ENCODE peak calls at places on chromosome 10, in five cellular contexts. S is astrocyte; Y is CD8-positive, alpha-beta T cell; V is dorsolateral prefrontal cortex; J is PC-3. A is an unnamed sample.

GRCh38 chr10:112225771-112226438 is 42.3 kb upstream of the GPAM start:
- DNase-seq in S (no peak), Y (no peak), V (no peak), J (no peak), A (no peak)

GRCh38 chr10:121289800-121290199 is 308.4 kb downstream of the FGFR2 start:
- DNase-seq in S (no peak), Y (no peak), V (no peak), J (no peak), A (no peak)

GRCh38 chr10:16967866-16968721 is 150.9 kb upstream of the RSU1 start:
- DNase-seq in S (peak), Y (no peak), V (no peak), J (peak), A (peak)

GRCh38 chr10:69652111-69652856 is 22.2 kb downstream of the FAM241B start:
- DNase-seq in S (no peak), Y (no peak), V (no peak), J (no peak), A (no peak)

GRCh38 chr10:90227259-90227658 is 525.9 kb downstream of the KIF20B start:
- DNase-seq in S (peak), Y (no peak), V (no peak), J (peak), A (peak)

GRCh38 chr10:24596531-24596930 is 127.2 kb downstream of the ARHGAP21 start:
- DNase-seq in S (no peak), Y (no peak), V (no peak), J (no peak), A (no peak)

GRCh38 chr10:85152488-85152887 is 824.1 kb downstream of the CCSER2 start:
- DNase-seq in S (no peak), Y (no peak), V (no peak), J (no peak), A (no peak)

GRCh38 chr10:61981460-61981859 is 80.0 kb downstream of the ARID5B start:
- DNase-seq in S (no peak), Y (no peak), V (no peak), J (peak), A (no peak)

GRCh38 chr10:54402576-54402975 is 398.5 kb downstream of the PCDH15 start:
- DNase-seq in S (peak), Y (no peak), V (no peak), J (peak), A (no peak)

GRCh38 chr10:91745086-91745831 is 53.0 kb upstream of the TNKS2 start:
- DNase-seq in S (peak), Y (no peak), V (no peak), J (peak), A (peak)

GRCh38 chr10:2839081-2839725 is 228.1 kb upstream of the PFKP start:
- DNase-seq in S (no peak), Y (peak), V (no peak), J (peak), A (peak)

GRCh38 chr10:54800677-54801480 is at the start of gene PCDH15:
- DNase-seq in S (peak), Y (no peak), V (peak), J (peak), A (no peak)

GRCh38 chr10:79437111-79437814 is 8.2 kb downstream of the ZCCHC24 start:
- DNase-seq in S (no peak), Y (no peak), V (peak), J (peak), A (no peak)

GRCh38 chr10:68666280-68666760 is 54.7 kb upstream of the CCAR1 start:
- DNase-seq in S (peak), Y (no peak), V (no peak), J (peak), A (peak)

GRCh38 chr10:46551701-46552525 is 4.5 kb downstream of the GPRIN2 start:
- DNase-seq in S (no peak), Y (peak), V (peak), J (no peak), A (no peak)

GRCh38 chr10:111410740-111411139 is 333.9 kb downstream of the ADRA2A start:
- DNase-seq in S (no peak), Y (no peak), V (no peak), J (peak), A (no peak)

GRCh38 chr10:122054046-122055025 is 65.4 kb downstream of the TACC2 start:
- DNase-seq in S (peak), Y (no peak), V (no peak), J (peak), A (peak)

GRCh38 chr10:34190594-34190993 is 624.5 kb downstream of the PARD3 start:
- DNase-seq in S (peak), Y (no peak), V (no peak), J (no peak), A (no peak)

GRCh38 chr10:36671607-36672006 is 453.8 kb upstream of the ANKRD30A start:
- DNase-seq in S (peak), Y (no peak), V (no peak), J (peak), A (peak)

GRCh38 chr10:132752378-132752777 is 33.6 kb downstream of the NKX6-2 start:
- DNase-seq in S (no peak), Y (no peak), V (no peak), J (no peak), A (no peak)

GRCh38 chr10:72077275-72077990 is 10.9 kb downstream of the SPOCK2 start:
- DNase-seq in S (no peak), Y (no peak), V (no peak), J (no peak), A (no peak)

GRCh38 chr10:94279835-94280709 is 82.7 kb downstream of the NOC3L start:
- DNase-seq in S (no peak), Y (peak), V (no peak), J (peak), A (peak)

GRCh38 chr10:117662126-117662525 is 119.6 kb downstream of the EMX2 start:
- DNase-seq in S (no peak), Y (no peak), V (no peak), J (no peak), A (no peak)

GRCh38 chr10:114868801-114869200 is 47.2 kb downstream of the FHIP2A start:
- DNase-seq in S (no peak), Y (no peak), V (no peak), J (peak), A (peak)

GRCh38 chr10:3493621-3494020 is 291.4 kb downstream of the KLF6 start:
- DNase-seq in S (no peak), Y (no peak), V (no peak), J (peak), A (no peak)

GRCh38 chr10:84342584-84342983 is 14.2 kb downstream of the CCSER2 start:
- DNase-seq in S (no peak), Y (no peak), V (no peak), J (no peak), A (no peak)

GRCh38 chr10:112389147-112389822 is 15.4 kb downstream of the ACSL5 start:
- DNase-seq in S (peak), Y (peak), V (no peak), J (peak), A (peak)

GRCh38 chr10:14022052-14022451 is 308.7 kb downstream of the FRMD4A start:
- DNase-seq in S (no peak), Y (no peak), V (no peak), J (no peak), A (no peak)

GRCh38 chr10:82814635-82815034 is 939.6 kb downstream of the NRG3 start:
- DNase-seq in S (peak), Y (no peak), V (no peak), J (no peak), A (peak)

GRCh38 chr10:74738052-74738451 is 88.3 kb upstream of the KAT6B start:
- DNase-seq in S (no peak), Y (no peak), V (no peak), J (peak), A (no peak)

GRCh38 chr10:74755273-74755672 is 71.1 kb upstream of the KAT6B start:
- DNase-seq in S (no peak), Y (no peak), V (no peak), J (no peak), A (no peak)

GRCh38 chr10:68088744-68089143 is 13.7 kb upstream of the HERC4 start:
- DNase-seq in S (peak), Y (no peak), V (no peak), J (peak), A (peak)

GRCh38 chr10:124657806-124658205 is 86.4 kb downstream of the FAM53B start:
- DNase-seq in S (peak), Y (peak), V (no peak), J (no peak), A (no peak)

GRCh38 chr10:103153302-103153759 is 39.7 kb downstream of the NT5C2 start:
- DNase-seq in S (no peak), Y (no peak), V (no peak), J (no peak), A (peak)

GRCh38 chr10:35640474-35640873 is 1.6 kb downstream of the FZD8 start:
- DNase-seq in S (peak), Y (no peak), V (peak), J (peak), A (peak)

GRCh38 chr10:60666221-60666620 is 112.1 kb upstream of the CDK1 start:
- DNase-seq in S (no peak), Y (no peak), V (no peak), J (peak), A (peak)

GRCh38 chr10:63520463-63521388 is 475 bp upstream of the REEP3 start:
- DNase-seq in S (peak), Y (peak), V (peak), J (peak), A (peak)

DNA sequence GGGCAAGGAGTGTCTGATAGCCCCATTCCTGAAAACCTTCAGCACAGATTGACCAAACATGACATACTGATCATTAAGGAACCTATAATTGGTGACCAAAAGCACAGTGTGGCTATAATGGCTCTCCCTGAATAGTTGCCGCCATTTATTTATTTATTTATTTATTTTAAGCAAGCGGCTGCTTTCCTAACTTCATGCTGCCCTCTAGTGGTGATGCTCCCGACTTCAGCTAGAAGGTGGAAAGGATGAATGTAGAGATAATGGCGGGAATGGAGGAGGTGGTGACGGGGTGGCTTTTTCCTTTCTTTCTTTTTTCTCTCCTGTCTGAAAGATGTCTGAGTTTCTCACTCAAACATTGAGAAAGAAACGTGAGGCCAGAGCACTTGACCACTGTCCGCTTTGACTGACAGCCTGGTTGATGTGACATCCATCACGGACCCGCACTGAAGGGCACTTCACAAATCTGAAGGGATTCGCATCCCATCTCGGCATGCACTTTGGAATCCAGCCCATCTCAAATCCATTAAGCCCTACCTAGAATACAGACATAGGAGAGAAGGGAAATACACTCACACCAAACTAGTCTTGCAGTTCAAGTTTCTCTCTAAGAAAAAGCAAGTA is 1090.1 kb downstream of the KCNMA1 start:
- DNase-seq in S (peak), Y (peak), V (peak), J (peak), A (peak)
- H3K4me3 ChIP-seq in S (peak), Y (no peak), V (no peak), J (peak), A (no peak)

GRCh38 chr10:28807760-28808613 is 130.7 kb downstream of the BAMBI start:
- DNase-seq in S (no peak), Y (no peak), V (no peak), J (no peak), A (peak)

GRCh38 chr10:28806481-28806880 is 129.2 kb downstream of the BAMBI start:
- DNase-seq in S (no peak), Y (no peak), V (no peak), J (no peak), A (peak)

GRCh38 chr10:28810062-28810870 is 132.9 kb downstream of the BAMBI start:
- DNase-seq in S (no peak), Y (no peak), V (no peak), J (peak), A (no peak)

GRCh38 chr10:28806951-28807759 is 129.8 kb downstream of the BAMBI start:
- DNase-seq in S (no peak), Y (no peak), V (no peak), J (no peak), A (peak)

GRCh38 chr10:28808693-28809092 is 131.4 kb downstream of the BAMBI start:
- DNase-seq in S (no peak), Y (no peak), V (no peak), J (no peak), A (no peak)
- TF ChIP-seq CTCF in S (no peak), Y (no peak), V (no peak), J (no peak), A (no peak)

DNA sequence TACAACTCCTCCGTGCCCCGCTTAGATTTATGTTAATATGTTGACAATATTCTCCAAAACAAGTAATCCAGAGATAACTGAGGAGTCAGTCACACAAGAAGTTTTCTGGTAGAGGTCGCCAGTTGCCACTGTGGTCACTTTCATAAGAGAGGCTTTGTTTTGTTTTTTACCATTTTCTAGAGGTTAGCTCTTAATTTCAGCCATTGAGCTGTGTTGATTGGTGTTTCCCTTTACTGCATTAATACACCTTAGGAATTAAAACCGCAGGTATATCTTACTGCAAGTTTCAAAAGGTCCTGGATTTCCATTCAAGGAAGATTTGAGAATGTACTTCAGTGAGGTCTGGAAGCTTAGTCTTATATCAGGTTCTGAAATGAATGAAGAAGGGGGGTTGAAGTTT is 3.5 kb downstream of the BMI1 start:
- DNase-seq in S (no peak), Y (no peak), V (no peak), J (peak), A (no peak)
- H3K4me3 ChIP-seq in S (peak), Y (peak), V (peak), J (peak), A (no peak)

DNA sequence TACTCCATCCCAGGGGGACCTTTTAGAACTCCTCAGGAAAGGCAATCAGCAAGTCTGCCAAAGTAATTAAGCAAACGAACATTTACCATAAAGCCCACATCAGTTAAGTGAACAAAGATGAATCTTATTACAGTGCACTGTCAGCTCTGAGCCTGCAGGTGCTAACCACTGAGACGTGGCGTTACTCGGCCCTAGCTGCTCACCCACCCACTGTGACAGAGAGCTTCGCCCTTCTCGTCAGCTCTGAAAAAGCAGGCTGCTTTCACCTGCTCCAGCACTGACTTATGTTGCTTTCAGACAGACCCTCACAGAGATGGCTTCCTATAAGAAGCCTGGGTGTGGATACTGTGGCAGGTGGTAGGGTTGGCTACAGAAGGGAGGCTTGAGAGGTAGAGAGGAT is 57.7 kb upstream of the KCNIP2 start:
- DNase-seq in S (no peak), Y (no peak), V (no peak), J (no peak), A (no peak)
- TF ChIP-seq CTCF in S (no peak), Y (no peak), V (no peak), J (no peak), A (no peak)

GRCh38 chr10:126041804-126042231 is 145.5 kb downstream of the FANK1 start:
- DNase-seq in S (peak), Y (peak), V (peak), J (no peak), A (peak)
- H3K4me3 ChIP-seq in S (no peak), Y (no peak), V (no peak), J (no peak), A (no peak)

GRCh38 chr10:130191380-130191779 is 55.2 kb downstream of the GLRX3 start:
- DNase-seq in S (no peak), Y (no peak), V (no peak), J (no peak), A (no peak)

GRCh38 chr10:130190737-130191115 is 54.5 kb downstream of the GLRX3 start:
- DNase-seq in S (no peak), Y (no peak), V (no peak), J (no peak), A (no peak)

GRCh38 chr10:130190065-130190736 is 54.0 kb downstream of the GLRX3 start:
- DNase-seq in S (peak), Y (peak), V (peak), J (peak), A (peak)

GRCh38 chr10:130188195-130189175 is 52.3 kb downstream of the GLRX3 start:
- DNase-seq in S (no peak), Y (no peak), V (no peak), J (no peak), A (no peak)

DNA sequence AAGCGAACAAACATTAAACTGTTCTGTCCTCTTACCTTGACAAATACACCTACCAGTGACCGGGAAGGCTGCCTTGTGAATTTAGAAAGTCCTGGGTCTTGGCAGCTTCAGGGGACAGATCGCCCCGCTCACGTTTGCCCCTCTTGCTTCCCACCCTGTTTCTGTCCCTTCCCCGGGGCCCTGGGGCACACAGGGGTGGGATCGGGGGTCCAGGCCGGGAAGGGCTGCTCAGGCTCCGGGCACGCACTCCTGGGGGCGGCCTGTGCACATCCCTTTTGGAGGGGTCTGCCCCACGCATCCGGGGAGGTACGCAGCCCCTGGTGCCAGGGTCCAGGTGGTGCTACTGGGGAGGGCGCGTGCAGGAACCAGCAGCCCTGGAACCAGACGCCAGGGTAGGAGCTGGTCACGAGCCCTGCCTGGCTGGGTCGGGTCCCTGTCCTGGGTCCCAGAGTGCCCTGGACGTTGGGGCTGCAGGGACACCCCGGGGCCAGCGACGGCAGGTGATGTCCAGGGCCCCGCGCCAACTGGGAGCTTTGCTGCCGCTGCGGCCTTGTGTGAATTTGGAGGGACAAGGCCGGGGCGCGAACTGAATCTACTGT is 53.4 kb downstream of the GLRX3 start:
- DNase-seq in S (no peak), Y (no peak), V (no peak), J (no peak), A (no peak)
- TF ChIP-seq CTCF in S (no peak), Y (no peak), V (no peak), J (no peak), A (no peak)

DNA sequence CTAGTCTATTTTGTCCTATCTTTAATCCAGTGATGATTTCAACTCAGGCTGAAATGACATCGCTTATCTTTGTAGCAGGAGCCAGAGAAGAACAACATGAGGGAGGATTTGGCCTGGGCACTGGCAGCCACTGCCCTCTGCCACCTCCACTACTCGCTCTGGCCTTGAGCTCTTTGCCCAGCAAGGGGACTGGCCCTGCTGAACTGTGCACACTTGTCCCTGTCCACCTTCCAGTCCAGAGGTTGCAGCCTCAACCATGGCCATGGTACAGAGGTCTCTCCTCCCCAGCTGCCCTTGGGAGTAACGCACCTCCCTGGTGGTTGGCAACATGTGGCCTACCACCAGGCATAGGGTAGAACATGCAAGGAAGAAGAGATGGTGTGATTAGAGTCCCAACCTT is 8.4 kb downstream of the HABP2 start:
- DNase-seq in S (no peak), Y (no peak), V (no peak), J (no peak), A (no peak)
- H3K4me3 ChIP-seq in S (no peak), Y (no peak), V (no peak), J (no peak), A (no peak)

DNA sequence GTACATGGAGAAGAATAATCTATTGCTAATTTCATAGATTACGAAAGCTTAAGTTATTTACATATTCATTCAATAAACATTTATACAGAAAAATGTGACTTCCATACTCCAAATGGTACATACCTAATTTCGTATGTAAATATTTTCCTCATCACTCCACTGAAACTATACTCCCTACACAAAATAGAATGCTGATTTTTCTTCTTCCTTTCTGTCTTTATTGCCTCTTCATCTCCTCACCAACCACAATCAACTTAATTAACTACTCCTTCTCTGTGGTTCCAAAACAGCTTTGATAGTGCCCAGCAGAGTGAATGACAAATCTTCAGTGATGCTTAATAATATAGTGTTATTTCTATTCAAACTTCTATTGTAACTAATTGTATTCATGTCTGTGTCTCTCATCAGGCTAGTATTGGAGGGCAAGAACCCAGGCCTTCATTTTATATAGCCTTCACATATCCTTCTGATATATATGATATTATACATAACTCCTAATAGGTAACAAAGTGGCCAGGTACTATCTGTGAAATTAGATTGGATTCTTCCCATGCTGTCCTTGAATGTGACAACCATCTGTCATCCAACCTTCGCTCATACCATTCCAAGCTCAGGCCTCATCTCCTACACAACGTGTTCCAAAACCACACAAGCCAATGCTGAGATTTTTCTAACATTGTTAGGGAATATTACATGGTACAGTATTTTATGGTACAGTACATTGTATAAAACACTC is 5.3 kb downstream of the ITGB1 start:
- DNase-seq in S (no peak), Y (no peak), V (no peak), J (no peak), A (no peak)
- TF ChIP-seq CTCF in S (no peak), Y (no peak), V (no peak), J (no peak), A (no peak)